ENCODE peak calls at places on chromosomes 5 and 9, in seven cellular contexts. A, R, I, D, E, G and S are unnamed samples.
A peak's percentile ranks its signal among the peaks of the same experiment; 100 is the strongest.

GRCh38 chr5:145484195-145484594 is 350.9 kb downstream of the PRELID2 start:
- DNase-seq in A (peak; percentile 92), D (no peak), I (no peak), R (no peak), G (no peak), E (no peak), S (peak; percentile 83)

GRCh38 chr5:135332519-135333150 is 66.4 kb downstream of the MACROH2A1 start:
- DNase-seq in D (peak; percentile 76), E (no peak), I (no peak), G (no peak), R (peak; percentile 51), A (peak; percentile 77), S (peak; percentile 74)

GRCh38 chr9:2729721-2730120 is 12.4 kb downstream of the KCNV2 start:
- DNase-seq in E (no peak), D (no peak), A (peak; percentile 20), G (no peak), I (no peak), R (no peak), S (no peak)

GRCh38 chr9:115146581-115147021 is 28.6 kb upstream of the TNC start:
- DNase-seq in D (peak; percentile 93), I (no peak), A (peak; percentile 96), G (no peak), E (no peak), R (no peak), S (peak; percentile 93)

GRCh38 chr5:97044057-97044456 is 98.4 kb downstream of the LIX1 start:
- DNase-seq in E (peak; percentile 35), D (peak; percentile 92), R (no peak), I (peak; percentile 75), A (peak; percentile 18), G (peak; percentile 84), S (peak; percentile 6)

GRCh38 chr5:73292816-73293459 is 119.9 kb downstream of the TMEM174 start:
- DNase-seq in G (no peak), D (no peak), E (peak; percentile 27), R (no peak), A (no peak), I (no peak), S (no peak)

GRCh38 chr5:77791926-77792325 is 15.8 kb upstream of the TBCA start:
- DNase-seq in D (no peak), E (no peak), G (no peak), R (no peak), I (no peak), A (no peak), S (no peak)

GRCh38 chr5:134543820-134544692 is 18.6 kb downstream of the JADE2 start:
- DNase-seq in E (no peak), D (no peak), G (no peak), A (no peak), I (no peak), R (no peak), S (no peak)

GRCh38 chr9:125240649-125240999 is 519 bp downstream of the HSPA5 start:
- DNase-seq in E (peak; percentile 19), R (peak; percentile 23), G (no peak), I (peak; percentile 47), D (peak; percentile 49), A (no peak), S (no peak)

GRCh38 chr9:99137225-99137624 is 32.3 kb downstream of the TGFBR1 start:
- DNase-seq in D (no peak), A (no peak), G (no peak), I (no peak), E (no peak), R (no peak), S (peak; percentile 20)

GRCh38 chr5:59100875-59101274 is 518.0 kb downstream of the RAB3C start:
- DNase-seq in D (no peak), I (no peak), G (no peak), E (no peak), R (no peak), A (no peak), S (no peak)

GRCh38 chr9:126108240-126108639 is 218.4 kb upstream of the MVB12B start:
- DNase-seq in E (no peak), D (peak; percentile 48), A (no peak), I (peak; percentile 59), G (peak; percentile 49), R (peak; percentile 42), S (peak; percentile 10)

GRCh38 chr9:36450110-36450732 is 50.2 kb upstream of the RNF38 start:
- DNase-seq in R (peak; percentile 14), A (peak; percentile 57), D (peak; percentile 62), E (peak; percentile 25), G (no peak), I (no peak), S (peak; percentile 64)

GRCh38 chr5:157471709-157472108 is 11.7 kb downstream of the NIPAL4 start:
- DNase-seq in I (no peak), R (no peak), G (peak; percentile 51), D (peak; percentile 84), E (no peak), A (peak; percentile 33), S (peak; percentile 25)

GRCh38 chr9:110579763-110580255 is 268 bp upstream of the SVEP1 start:
- DNase-seq in D (peak; percentile 88), E (peak; percentile 11), G (peak; percentile 40), I (no peak), R (peak; percentile 45), A (peak; percentile 71), S (peak; percentile 83)

GRCh38 chr5:26700759-26701384 is 337.5 kb downstream of the CDH9 start:
- DNase-seq in D (peak; percentile 60), E (no peak), A (no peak), I (peak; percentile 52), G (peak; percentile 28), R (peak; percentile 44), S (peak; percentile 50)

GRCh38 chr5:168578506-168579205 is 512 bp downstream of the PANK3 start:
- DNase-seq in G (no peak), E (peak; percentile 64), R (no peak), I (peak; percentile 80), A (no peak), D (peak; percentile 79), S (no peak)

GRCh38 chr5:127839072-127839471 is 135.9 kb downstream of the CCDC192 start:
- DNase-seq in I (no peak), R (no peak), A (no peak), G (no peak), D (no peak), E (no peak), S (no peak)

GRCh38 chr9:73919712-73920111 is 577.4 kb upstream of the RORB start:
- DNase-seq in G (no peak), I (no peak), A (no peak), E (no peak), R (peak; percentile 3), D (no peak), S (no peak)
- H3K18ac ChIP-seq in G (no peak overlapping the region), I (no peak overlapping the region), A (no peak overlapping the region), E (no peak overlapping the region), R (no peak overlapping the region), D (no peak overlapping the region), S (no peak overlapping the region)

GRCh38 chr9:87581949-87582637 is 84.4 kb downstream of the DAPK1 start:
- DNase-seq in E (no peak), G (no peak), A (no peak), I (no peak), R (no peak), D (no peak), S (no peak)

GRCh38 chr9:87579761-87580626 is 82.3 kb downstream of the DAPK1 start:
- DNase-seq in E (peak; percentile 61), D (no peak), G (no peak), R (no peak), A (no peak), I (no peak), S (peak; percentile 75)

GRCh38 chr9:87578625-87579024 is 81.0 kb downstream of the DAPK1 start:
- DNase-seq in R (no peak), G (no peak), I (no peak), E (no peak), D (peak; percentile 63), A (no peak), S (peak; percentile 75)

GRCh38 chr9:87580941-87581438 is 83.3 kb downstream of the DAPK1 start:
- DNase-seq in A (no peak), I (no peak), G (no peak), R (no peak), E (no peak), D (no peak), S (no peak)

GRCh38 chr9:87581513-87581912 is 83.8 kb downstream of the DAPK1 start:
- DNase-seq in A (no peak), G (no peak), I (no peak), D (no peak), R (no peak), E (peak; percentile 36), S (peak; percentile 73)
- H3K18ac ChIP-seq in A (no peak overlapping the region), G (no peak overlapping the region), I (no peak overlapping the region), D (no peak overlapping the region), R (no peak overlapping the region), E (no peak overlapping the region), S (no peak overlapping the region)

GRCh38 chr9:90822866-90823265 is 21.2 kb downstream of the SYK start:
- DNase-seq in D (peak; percentile 30), I (no peak), R (no peak), E (peak; percentile 68), G (peak; percentile 29), A (no peak), S (no peak)

GRCh38 chr9:90825586-90825985 is 24.0 kb downstream of the SYK start:
- DNase-seq in I (no peak), D (no peak), A (no peak), R (no peak), E (no peak), G (no peak), S (no peak)

GRCh38 chr9:90826326-90827020 is 24.9 kb downstream of the SYK start:
- DNase-seq in R (no peak), D (no peak), G (peak; percentile 4), A (no peak), I (peak; percentile 4), E (no peak), S (no peak)

GRCh38 chr9:90816690-90817089 is 15.1 kb downstream of the SYK start:
- DNase-seq in E (no peak), R (no peak), G (no peak), I (no peak), A (no peak), D (no peak), S (no peak)

DNA sequence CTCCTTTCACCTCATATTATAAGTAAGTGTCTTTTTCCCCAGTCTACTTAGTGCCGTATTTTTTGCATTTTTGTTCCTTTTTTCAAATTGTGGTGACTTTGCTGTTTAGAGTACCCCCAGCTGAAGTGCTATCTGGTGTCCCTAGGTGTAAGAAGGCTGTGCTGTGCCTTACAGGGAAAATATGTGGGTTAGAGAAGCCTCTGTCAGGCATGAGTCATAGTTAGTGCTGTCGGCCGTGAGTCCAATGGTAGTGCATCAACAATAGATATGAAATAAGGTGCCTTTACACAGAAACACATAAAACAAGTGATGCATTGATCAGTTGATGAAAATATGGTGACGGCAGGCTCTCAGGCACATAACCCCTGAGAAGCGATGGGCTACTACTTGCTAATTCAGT is 20.1 kb downstream of the SYK start:
- DNase-seq in E (no peak), I (no peak), G (no peak), A (peak; percentile 10), R (no peak), D (no peak), S (peak; percentile 54)
- H3K18ac ChIP-seq in E (no peak overlapping the region), I (no peak overlapping the region), G (no peak overlapping the region), A (no peak overlapping the region), R (no peak overlapping the region), D (no peak overlapping the region), S (no peak overlapping the region)

DNA sequence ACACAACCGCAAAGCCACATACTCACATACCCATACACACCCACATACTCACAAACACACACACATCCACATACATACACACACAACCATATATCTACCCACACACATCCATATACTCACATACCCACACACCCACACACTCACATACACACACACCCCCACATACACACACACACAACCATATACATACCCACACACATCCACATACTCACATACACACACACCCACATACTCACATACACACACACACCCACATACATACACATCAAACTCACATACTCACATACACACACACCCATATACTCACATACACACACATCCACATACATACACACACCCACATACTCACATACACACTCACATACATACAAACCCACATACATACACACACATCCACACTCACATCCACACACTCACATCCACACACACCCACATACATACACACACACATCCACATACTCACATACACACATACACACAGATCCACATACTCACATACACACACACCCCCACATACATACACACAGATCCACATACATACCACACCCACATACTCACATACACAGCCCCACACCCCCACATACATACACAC is 220.0 kb downstream of the ADAMTS12 start:
- DNase-seq in E (no peak), D (no peak), R (no peak), G (no peak), I (no peak), A (no peak), S (no peak)
- H3K18ac ChIP-seq in E (no peak overlapping the region), D (no peak overlapping the region), R (no peak overlapping the region), G (no peak overlapping the region), I (no peak overlapping the region), A (no peak overlapping the region), S (no peak overlapping the region)